ENCODE peak calls at places on chromosomes 4 and X, in four cellular contexts. One of them, this sample, is unnamed.

GRCh38 chrX:40082447-40083119 is 15.2 kb downstream of the BCOR start:
- DNase-seq in A549: no peak
- DNase-seq in K562: no peak
- DNase-seq in GM12878: no peak
- DNase-seq in this sample: no peak

GRCh38 chr4:84691170-84691691 is 108.3 kb downstream of the CDS1 start:
- DNase-seq in GM12878: no peak
- DNase-seq in K562: peak
- DNase-seq in A549: peak
- DNase-seq in this sample: peak

GRCh38 chrX:38347136-38347535 is 5.3 kb upstream of the OTC start:
- DNase-seq in GM12878: no peak
- DNase-seq in A549: peak
- DNase-seq in K562: no peak
- DNase-seq in this sample: peak

GRCh38 chr4:185357733-185358440 is 37.8 kb downstream of the LRP2BP start:
- DNase-seq in GM12878: no peak
- DNase-seq in K562: peak
- DNase-seq in A549: no peak
- DNase-seq in this sample: no peak

GRCh38 chrX:131985526-131986049 is 37.5 kb upstream of the STK26 start:
- DNase-seq in A549: peak
- DNase-seq in GM12878: no peak
- DNase-seq in K562: peak
- DNase-seq in this sample: no peak

GRCh38 chr4:79856196-79856595 is 216.8 kb downstream of the ANTXR2 start:
- DNase-seq in A549: no peak
- DNase-seq in GM12878: no peak
- DNase-seq in K562: no peak
- DNase-seq in this sample: no peak

GRCh38 chr4:48337726-48338125 is 3.6 kb upstream of the SLAIN2 start:
- DNase-seq in A549: no peak
- DNase-seq in GM12878: no peak
- DNase-seq in K562: no peak
- DNase-seq in this sample: no peak

GRCh38 chr4:82372502-82372873 is 1.3 kb downstream of the HNRNPD start:
- DNase-seq in GM12878: no peak
- DNase-seq in A549: peak
- DNase-seq in K562: peak
- DNase-seq in this sample: peak

GRCh38 chrX:130110379-130111219 is at the start of gene ELF4:
- DNase-seq in K562: peak
- DNase-seq in GM12878: no peak
- DNase-seq in A549: peak
- DNase-seq in this sample: peak

GRCh38 chr4:71974681-71975080 is 57.1 kb upstream of the NPFFR2 start:
- DNase-seq in K562: no peak
- DNase-seq in A549: peak
- DNase-seq in GM12878: no peak
- DNase-seq in this sample: peak

GRCh38 chrX:108091878-108092291 is 307 bp downstream of the ATG4A start:
- DNase-seq in K562: peak
- DNase-seq in GM12878: no peak
- DNase-seq in A549: peak
- DNase-seq in this sample: no peak

GRCh38 chrX:71652405-71652804 is 14.9 kb upstream of the LOC101059915 start:
- DNase-seq in K562: peak
- DNase-seq in GM12878: no peak
- DNase-seq in A549: peak
- DNase-seq in this sample: peak

GRCh38 chr4:173434226-173434625 is 35.3 kb upstream of the SCRG1 start:
- DNase-seq in A549: no peak
- DNase-seq in GM12878: no peak
- DNase-seq in K562: no peak
- DNase-seq in this sample: no peak

GRCh38 chr4:173436149-173436579 is 37.2 kb upstream of the SCRG1 start:
- DNase-seq in A549: no peak
- DNase-seq in K562: no peak
- DNase-seq in GM12878: no peak
- DNase-seq in this sample: peak

GRCh38 chr4:173436866-173437265 is 38.0 kb upstream of the SCRG1 start:
- DNase-seq in K562: no peak
- DNase-seq in A549: no peak
- DNase-seq in GM12878: no peak
- DNase-seq in this sample: no peak

GRCh38 chr4:173433447-173433846 is 34.5 kb upstream of the SCRG1 start:
- DNase-seq in GM12878: no peak
- DNase-seq in A549: no peak
- DNase-seq in K562: no peak
- DNase-seq in this sample: no peak

DNA sequence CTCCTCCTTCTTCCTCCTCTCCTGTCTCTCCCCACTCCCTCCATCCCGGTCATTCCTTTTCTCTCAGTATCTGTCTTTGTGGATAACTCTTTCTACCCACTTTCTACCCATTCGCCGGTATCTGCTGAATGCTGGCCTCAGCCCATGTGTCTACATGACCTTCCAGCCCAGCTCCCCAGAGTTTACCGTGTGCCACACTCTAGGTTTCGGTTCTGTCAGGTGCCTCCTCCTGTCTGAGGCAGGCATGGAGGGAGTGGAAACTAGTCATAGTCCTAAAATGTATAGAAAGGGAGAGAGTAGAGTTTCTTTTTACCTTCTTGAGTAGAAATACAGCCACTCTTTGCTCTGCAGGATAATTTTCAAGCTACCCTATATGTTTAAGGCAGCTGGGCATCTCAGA is 33.5 kb upstream of the SCRG1 start:
- DNase-seq in K562: no peak
- DNase-seq in A549: no peak
- DNase-seq in GM12878: no peak
- DNase-seq in this sample: no peak
- TF ChIP-seq RCOR1 in K562: no peak
- TF ChIP-seq RCOR1 in A549: no peak
- TF ChIP-seq RCOR1 in GM12878: no peak
- TF ChIP-seq RCOR1 in this sample: no peak

GRCh38 chr4:38157592-38157991 is 197.4 kb downstream of the PTTG2 start:
- DNase-seq in A549: peak
- DNase-seq in K562: no peak
- DNase-seq in GM12878: no peak
- DNase-seq in this sample: no peak

GRCh38 chr4:38162240-38162784 is 202.1 kb downstream of the PTTG2 start:
- DNase-seq in A549: peak
- DNase-seq in K562: no peak
- DNase-seq in GM12878: no peak
- DNase-seq in this sample: peak

GRCh38 chr4:38161208-38162113 is 201.3 kb downstream of the PTTG2 start:
- DNase-seq in GM12878: no peak
- DNase-seq in A549: no peak
- DNase-seq in K562: no peak
- DNase-seq in this sample: peak

GRCh38 chr4:38163216-38164006 is 203.2 kb downstream of the PTTG2 start:
- DNase-seq in K562: no peak
- DNase-seq in A549: peak
- DNase-seq in GM12878: no peak
- DNase-seq in this sample: peak

DNA sequence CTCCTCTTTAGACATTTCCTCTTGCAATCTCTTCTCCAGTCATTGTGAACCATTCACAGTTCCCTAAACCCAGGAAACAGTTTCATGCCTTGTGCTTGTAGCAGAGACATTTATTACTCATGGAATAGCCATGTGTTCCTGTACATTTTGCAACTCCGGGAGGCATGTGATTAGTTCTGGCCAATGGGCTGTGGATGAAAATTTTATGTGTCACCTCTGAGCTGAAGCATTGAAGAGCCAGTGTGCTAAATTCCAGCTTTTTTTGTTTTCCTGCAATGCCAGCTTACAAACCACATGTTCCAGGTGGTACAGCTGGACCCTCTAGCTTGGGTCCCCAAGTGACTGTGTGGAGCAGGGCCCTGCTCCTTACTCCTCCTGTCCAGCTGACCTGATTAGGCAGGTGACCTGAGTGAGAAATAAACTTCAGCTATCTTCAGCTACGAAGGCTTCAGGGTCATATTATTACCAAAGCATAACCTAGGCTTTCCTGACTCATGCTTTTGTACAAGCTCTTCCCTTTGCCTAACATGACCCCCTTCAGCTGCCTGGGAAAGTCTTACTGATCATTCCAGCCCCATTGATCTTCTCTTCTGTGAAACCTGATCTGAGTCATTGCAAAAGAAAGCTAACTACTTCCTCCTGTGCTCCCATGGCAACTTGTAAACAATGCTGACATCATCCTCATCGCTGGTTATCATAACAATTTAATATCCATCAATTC is 200.4 kb downstream of the PTTG2 start:
- DNase-seq in K562: no peak
- DNase-seq in A549: peak
- DNase-seq in GM12878: peak
- DNase-seq in this sample: peak
- TF ChIP-seq CEBPB in K562: peak
- TF ChIP-seq CEBPB in A549: peak
- TF ChIP-seq CEBPB in GM12878: no peak
- TF ChIP-seq CEBPB in this sample: peak

GRCh38 chr4:54588404-54588803 is 69.4 kb upstream of the KIT start:
- DNase-seq in GM12878: no peak
- DNase-seq in A549: no peak
- DNase-seq in K562: peak
- DNase-seq in this sample: peak

GRCh38 chr4:54587107-54587506 is 70.7 kb upstream of the KIT start:
- DNase-seq in GM12878: no peak
- DNase-seq in K562: no peak
- DNase-seq in A549: no peak
- DNase-seq in this sample: no peak

GRCh38 chr4:54585321-54586000 is 72.3 kb upstream of the KIT start:
- DNase-seq in K562: peak
- DNase-seq in GM12878: no peak
- DNase-seq in A549: no peak
- DNase-seq in this sample: peak

GRCh38 chr4:54587516-54587915 is 70.2 kb upstream of the KIT start:
- DNase-seq in GM12878: no peak
- DNase-seq in A549: no peak
- DNase-seq in K562: no peak
- DNase-seq in this sample: no peak

GRCh38 chr4:54586343-54586953 is 71.3 kb upstream of the KIT start:
- DNase-seq in A549: peak
- DNase-seq in GM12878: no peak
- DNase-seq in K562: peak
- DNase-seq in this sample: peak
- TF ChIP-seq RAD21 in A549: no peak
- TF ChIP-seq RAD21 in GM12878: no peak
- TF ChIP-seq RAD21 in K562: no peak
- TF ChIP-seq RAD21 in this sample: no peak

DNA sequence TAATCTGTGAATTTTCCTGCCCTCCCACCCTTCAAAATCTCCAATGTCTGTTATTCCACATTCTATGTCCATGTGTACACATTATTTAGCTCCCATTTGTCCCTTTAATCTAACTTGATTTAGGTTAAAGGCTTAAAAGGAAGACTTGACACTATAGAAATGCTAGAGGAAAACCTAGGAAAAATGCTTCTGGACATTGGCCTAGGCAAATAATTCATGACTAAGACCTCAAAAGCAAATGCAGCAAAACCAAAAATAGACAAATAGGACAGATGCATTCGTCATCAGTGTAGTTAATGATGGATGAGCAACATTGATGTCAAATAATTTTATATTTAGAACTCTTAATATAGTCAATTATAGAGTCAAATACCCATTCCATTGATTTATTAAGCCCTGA is 36.9 kb downstream of the INTU start:
- DNase-seq in A549: no peak
- DNase-seq in K562: no peak
- DNase-seq in GM12878: no peak
- DNase-seq in this sample: no peak
- TF ChIP-seq RCOR1 in A549: no peak
- TF ChIP-seq RCOR1 in K562: no peak
- TF ChIP-seq RCOR1 in GM12878: no peak
- TF ChIP-seq RCOR1 in this sample: no peak

This sample was measured in IMR-90.